ENCODE peak calls at places on chromosomes 13 and 19, in four cellular contexts. One of them, this sample, is unnamed.

GRCh38 chr19:45553464-45553863 is 31.1 kb downstream of the OPA3 start:
- DNase-seq in K562: no peak
- DNase-seq in WTC11: peak
- DNase-seq in HepG2: no peak
- DNase-seq in this sample: peak

GRCh38 chr19:2702170-2703076 is at the start of gene GNG7:
- DNase-seq in K562: peak
- DNase-seq in WTC11: peak
- DNase-seq in HepG2: peak
- DNase-seq in this sample: peak

GRCh38 chr19:10876459-10877240 is 5.3 kb downstream of the CARM1 start:
- DNase-seq in K562: no peak
- DNase-seq in WTC11: no peak
- DNase-seq in HepG2: no peak
- DNase-seq in this sample: no peak

GRCh38 chr19:609001-609340 is 19.3 kb downstream of the HCN2 start:
- DNase-seq in K562: no peak
- DNase-seq in WTC11: no peak
- DNase-seq in HepG2: no peak
- DNase-seq in this sample: no peak

GRCh38 chr19:41706741-41707501 is 1.5 kb upstream of the CEACAM5 start:
- DNase-seq in K562: peak
- DNase-seq in WTC11: peak
- DNase-seq in HepG2: peak
- DNase-seq in this sample: peak

GRCh38 chr19:49581007-49581508 is at the start of gene PRRG2:
- DNase-seq in K562: peak
- DNase-seq in WTC11: peak
- DNase-seq in HepG2: no peak
- DNase-seq in this sample: no peak

GRCh38 chr13:38866649-38867048 is 124.0 kb downstream of the STOML3 start:
- DNase-seq in K562: no peak
- DNase-seq in WTC11: no peak
- DNase-seq in HepG2: peak
- DNase-seq in this sample: no peak

GRCh38 chr13:99103536-99103935 is 97.1 kb upstream of the UBAC2 start:
- DNase-seq in K562: no peak
- DNase-seq in WTC11: no peak
- DNase-seq in HepG2: no peak
- DNase-seq in this sample: peak

GRCh38 chr13:44904982-44905381 is 84.3 kb downstream of the NUFIP1 start:
- DNase-seq in K562: no peak
- DNase-seq in WTC11: no peak
- DNase-seq in HepG2: no peak
- DNase-seq in this sample: no peak

GRCh38 chr13:50797081-50797480 is 46.4 kb downstream of the DLEU7 start:
- DNase-seq in K562: no peak
- DNase-seq in WTC11: no peak
- DNase-seq in HepG2: no peak
- DNase-seq in this sample: no peak

GRCh38 chr19:1904385-1905070 is 671 bp upstream of the ADAT3 start:
- DNase-seq in K562: no peak
- DNase-seq in WTC11: peak
- DNase-seq in HepG2: no peak
- DNase-seq in this sample: no peak

GRCh38 chr19:10568444-10568825 is 344 bp downstream of the CDKN2D start:
- DNase-seq in K562: no peak
- DNase-seq in WTC11: peak
- DNase-seq in HepG2: no peak
- DNase-seq in this sample: no peak

GRCh38 chr19:43634516-43634876 is 5.2 kb downstream of the CADM4 start:
- DNase-seq in K562: no peak
- DNase-seq in WTC11: no peak
- DNase-seq in HepG2: no peak
- DNase-seq in this sample: no peak

GRCh38 chr13:50149143-50149703 is 134.0 kb downstream of the KCNRG start:
- DNase-seq in K562: no peak
- DNase-seq in WTC11: no peak
- DNase-seq in HepG2: no peak
- DNase-seq in this sample: no peak

GRCh38 chr13:30158774-30159445 is 148.4 kb downstream of the KATNAL1 start:
- DNase-seq in K562: no peak
- DNase-seq in WTC11: no peak
- DNase-seq in HepG2: no peak
- DNase-seq in this sample: no peak

GRCh38 chr13:21557995-21558394 is 46.0 kb downstream of the MICU2 start:
- DNase-seq in K562: peak
- DNase-seq in WTC11: peak
- DNase-seq in HepG2: peak
- DNase-seq in this sample: peak

GRCh38 chr13:109964164-109964563 is 177.8 kb upstream of the IRS2 start:
- DNase-seq in K562: no peak
- DNase-seq in WTC11: no peak
- DNase-seq in HepG2: no peak
- DNase-seq in this sample: no peak

DNA sequence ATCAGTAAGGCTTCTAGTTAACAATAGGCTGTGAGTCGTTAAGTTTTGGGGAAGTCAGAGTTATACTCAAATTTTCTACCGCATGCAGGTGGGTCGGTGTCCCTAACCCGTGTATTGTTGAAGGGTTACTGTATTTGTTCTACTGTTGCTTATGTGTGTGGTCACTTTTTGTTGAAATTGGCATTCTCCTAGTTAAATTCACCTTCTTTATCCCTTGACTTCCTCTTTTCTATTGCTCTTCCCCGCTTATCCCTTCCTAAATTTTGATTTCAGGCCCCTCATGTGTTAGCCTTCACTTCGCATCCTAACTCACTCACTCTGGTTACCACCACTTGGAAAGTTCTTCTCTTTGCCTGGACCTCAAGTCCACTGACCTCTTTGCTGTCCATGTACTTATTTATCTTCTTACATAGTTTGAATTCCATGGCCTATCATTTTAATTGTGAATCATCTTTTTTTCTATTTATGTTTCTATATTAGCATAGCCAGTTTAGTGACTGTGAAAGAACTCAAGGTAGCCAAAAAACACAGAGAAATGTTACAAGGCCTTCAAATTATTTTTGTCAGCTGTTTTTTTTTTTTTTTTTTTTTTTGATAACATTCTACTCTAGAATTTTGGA is 52.9 kb downstream of the NDFIP2 start:
- DNase-seq in K562: no peak
- DNase-seq in WTC11: no peak
- DNase-seq in HepG2: no peak
- DNase-seq in this sample: no peak
- TF ChIP-seq SP1 in K562: no peak
- TF ChIP-seq SP1 in WTC11: no peak
- TF ChIP-seq SP1 in HepG2: no peak
- TF ChIP-seq SP1 in this sample: no peak

GRCh38 chr13:92658293-92658692 is 568.3 kb upstream of the GPC6 start:
- DNase-seq in K562: no peak
- DNase-seq in WTC11: no peak
- DNase-seq in HepG2: no peak
- DNase-seq in this sample: no peak

GRCh38 chr13:92657565-92657964 is 569.0 kb upstream of the GPC6 start:
- DNase-seq in K562: no peak
- DNase-seq in WTC11: no peak
- DNase-seq in HepG2: no peak
- DNase-seq in this sample: no peak

GRCh38 chr13:92661406-92661805 is 565.2 kb upstream of the GPC6 start:
- DNase-seq in K562: no peak
- DNase-seq in WTC11: no peak
- DNase-seq in HepG2: no peak
- DNase-seq in this sample: no peak

GRCh38 chr13:92656103-92656502 is 570.5 kb upstream of the GPC6 start:
- DNase-seq in K562: no peak
- DNase-seq in WTC11: no peak
- DNase-seq in HepG2: no peak
- DNase-seq in this sample: no peak
- TF ChIP-seq ELF4 in K562: peak
- TF ChIP-seq ELF4 in WTC11: no peak
- TF ChIP-seq ELF4 in HepG2: no peak
- TF ChIP-seq ELF4 in this sample: no peak

DNA sequence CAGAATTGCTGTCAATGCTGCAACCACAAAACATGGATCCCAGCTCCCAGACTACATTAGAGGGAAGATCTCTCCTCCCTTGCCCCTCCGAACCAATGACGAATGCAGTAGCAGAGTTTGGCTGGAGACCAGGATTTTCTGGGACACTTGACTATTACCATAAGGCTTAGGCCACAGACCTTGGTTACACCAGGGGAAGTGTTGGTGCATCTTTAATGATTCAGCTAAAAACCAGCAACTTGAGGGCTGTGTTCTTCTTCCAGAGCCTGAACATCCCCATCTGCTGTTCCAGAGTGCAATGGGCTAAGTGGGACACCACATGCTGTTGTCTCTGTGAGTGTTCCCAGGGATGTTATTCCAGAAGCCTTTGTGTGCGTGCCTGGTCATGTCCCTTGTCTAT is 528.2 kb downstream of the LMO7 start:
- DNase-seq in K562: no peak
- DNase-seq in WTC11: no peak
- DNase-seq in HepG2: no peak
- DNase-seq in this sample: no peak
- TF ChIP-seq SP1 in K562: no peak
- TF ChIP-seq SP1 in WTC11: no peak
- TF ChIP-seq SP1 in HepG2: no peak
- TF ChIP-seq SP1 in this sample: no peak

DNA sequence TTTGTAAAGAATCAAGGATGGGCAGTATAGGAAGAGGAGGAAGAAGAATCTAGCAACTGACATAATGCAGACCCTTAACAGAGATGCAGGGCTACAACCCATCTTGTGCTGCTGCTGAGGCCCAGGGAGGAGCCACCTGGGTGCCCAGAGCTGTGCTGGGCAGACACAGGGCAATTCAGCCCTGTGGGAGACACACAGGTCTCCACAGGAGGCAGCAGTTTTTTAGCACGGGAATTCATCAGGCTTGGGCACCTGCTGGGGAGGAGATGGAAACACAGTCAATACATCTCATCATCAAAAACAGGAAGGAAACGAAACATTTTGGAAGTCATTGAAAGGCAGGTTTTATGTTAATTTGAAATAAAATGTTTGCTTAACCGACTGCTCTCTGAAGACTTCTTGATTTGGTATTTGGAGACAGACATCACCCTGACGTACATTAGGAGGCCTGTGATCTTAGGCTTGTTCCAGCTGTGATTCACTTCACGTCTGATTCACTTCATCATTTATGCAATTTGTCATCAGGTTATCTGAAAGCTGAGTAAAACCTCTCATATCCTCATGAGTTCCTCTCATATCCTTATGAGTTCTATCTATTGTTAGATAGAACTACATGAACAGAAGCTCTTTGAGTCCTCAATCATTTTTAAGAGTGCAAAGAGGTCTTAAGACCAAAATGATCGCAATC is 77.4 kb downstream of the CYSLTR2 start:
- DNase-seq in K562: no peak
- DNase-seq in WTC11: peak
- DNase-seq in HepG2: no peak
- DNase-seq in this sample: no peak
- TF ChIP-seq ELF4 in K562: no peak
- TF ChIP-seq ELF4 in WTC11: no peak
- TF ChIP-seq ELF4 in HepG2: no peak
- TF ChIP-seq ELF4 in this sample: no peak

DNA sequence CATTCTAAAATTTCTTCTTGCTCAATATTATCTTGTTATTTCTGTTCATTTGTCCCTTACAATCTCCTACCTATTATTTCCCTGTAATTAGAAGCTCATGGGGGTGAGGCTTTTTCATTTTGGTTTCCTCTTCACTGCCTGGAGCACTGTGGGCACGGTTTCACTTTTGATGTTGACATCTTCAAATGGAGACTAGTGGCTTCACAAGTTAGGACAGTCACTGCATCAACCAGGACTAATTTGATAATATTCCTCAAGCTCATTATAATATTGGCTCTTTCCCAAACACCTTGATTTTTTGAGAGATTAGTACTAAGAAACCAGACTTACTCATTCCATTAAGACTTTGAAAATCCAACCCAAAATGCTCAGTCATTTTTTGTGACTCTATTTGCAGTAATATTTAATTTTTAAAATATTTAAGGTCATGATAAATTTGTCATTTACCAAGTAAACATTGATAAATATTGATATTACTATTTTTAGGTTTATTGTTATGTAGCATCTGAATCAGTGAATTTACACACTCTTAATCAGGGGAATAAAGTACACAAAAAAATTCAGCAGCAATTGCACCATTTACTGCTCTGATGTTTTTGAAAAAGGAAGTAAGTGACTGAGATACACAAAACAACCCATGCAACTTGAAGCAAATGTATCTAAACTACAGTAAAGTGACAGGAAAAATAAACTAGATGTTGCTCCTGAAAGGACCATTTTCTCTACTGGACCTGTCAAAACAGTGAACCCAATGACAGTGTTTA is 28.8 kb upstream of the RCBTB2 start:
- DNase-seq in K562: no peak
- DNase-seq in WTC11: no peak
- DNase-seq in HepG2: no peak
- DNase-seq in this sample: no peak
- TF ChIP-seq SP1 in K562: no peak
- TF ChIP-seq SP1 in WTC11: no peak
- TF ChIP-seq SP1 in HepG2: no peak
- TF ChIP-seq SP1 in this sample: no peak

DNA sequence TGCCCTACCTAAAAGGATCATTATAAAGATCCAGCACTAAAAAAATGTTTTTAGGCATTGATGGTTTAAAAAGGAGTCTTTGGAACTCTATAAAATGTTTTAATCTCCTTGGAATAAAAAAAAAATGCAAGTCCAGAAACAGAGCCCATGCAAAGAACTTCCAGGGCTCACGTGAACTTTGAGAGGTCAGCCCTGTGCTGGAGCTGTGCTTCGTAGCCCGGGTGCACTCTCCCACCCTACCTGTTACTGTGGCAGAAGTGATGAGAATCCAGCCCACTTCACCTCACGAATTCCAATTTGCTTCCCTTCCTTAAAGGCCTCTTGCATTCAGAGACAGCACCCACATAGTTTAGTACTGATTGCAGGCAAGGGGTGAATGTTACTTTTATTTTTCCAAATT is 267.7 kb downstream of the SHISA2 start:
- DNase-seq in K562: no peak
- DNase-seq in WTC11: no peak
- DNase-seq in HepG2: no peak
- DNase-seq in this sample: no peak
- TF ChIP-seq ELF4 in K562: no peak
- TF ChIP-seq ELF4 in WTC11: no peak
- TF ChIP-seq ELF4 in HepG2: no peak
- TF ChIP-seq ELF4 in this sample: no peak